ENCODE peak calls at places on chromosome 4, in ten cellular contexts. B, V, H, U, C, I, R, T, W and K are unnamed samples.

GRCh38 chr4:117096886-117097285 is 11.5 kb upstream of the TRAM1L1 start:
- DNase-seq in V (no peak), C (no peak), W (no peak), R (no peak), H (no peak), B (no peak), I (no peak), T (no peak), U (no peak), K (no peak)

GRCh38 chr4:147286846-147287587 is 193.9 kb upstream of the EDNRA start:
- DNase-seq in V (no peak), U (no peak), I (no peak), B (no peak), W (no peak), C (no peak), T (no peak), H (no peak), R (no peak), K (no peak)

GRCh38 chr4:37827030-37827705 is 682 bp downstream of the PGM2 start:
- DNase-seq in R (no peak), I (peak), V (no peak), T (no peak), U (no peak), C (no peak), W (peak), B (no peak), H (no peak), K (peak)

GRCh38 chr4:52838729-52839722 is 23.1 kb upstream of the RASL11B start:
- DNase-seq in U (no peak), H (no peak), V (no peak), C (no peak), W (no peak), B (no peak), R (no peak), T (no peak), I (no peak), K (no peak)

GRCh38 chr4:15847746-15848145 is 69.6 kb downstream of the CD38 start:
- DNase-seq in W (no peak), B (no peak), C (no peak), H (no peak), V (no peak), U (no peak), I (no peak), T (no peak), R (no peak), K (no peak)

GRCh38 chr4:174874898-174875297 is 43.3 kb upstream of the ADAM29 start:
- DNase-seq in T (no peak), H (no peak), B (no peak), W (no peak), I (no peak), R (no peak), C (no peak), V (no peak), U (no peak), K (no peak)

GRCh38 chr4:2604614-2605013 is 68.2 kb downstream of the FAM193A start:
- DNase-seq in I (no peak), V (no peak), U (no peak), H (no peak), T (no peak), B (no peak), R (no peak), C (no peak), W (no peak), K (no peak)

GRCh38 chr4:121765941-121766538 is 1.1 kb upstream of the SMIM43 start:
- DNase-seq in U (no peak), B (no peak), I (no peak), R (no peak), C (no peak), H (no peak), T (no peak), W (no peak), V (no peak), K (no peak)

GRCh38 chr4:143626134-143626859 is 74.2 kb downstream of the FREM3 start:
- DNase-seq in U (peak), H (peak), I (peak), C (peak), R (no peak), B (no peak), T (no peak), W (no peak), V (no peak), K (no peak)

GRCh38 chr4:128553665-128554515 is 255.6 kb upstream of the JADE1 start:
- DNase-seq in U (no peak), C (no peak), R (no peak), V (no peak), B (no peak), W (no peak), H (no peak), T (no peak), I (no peak), K (peak)